ENCODE peak calls at places on chromosomes 2 and 18, in eight cellular contexts. A, G, D, C, O, W, T and L are unnamed samples.

GRCh38 chr2:169911119-169911518 is 83.9 kb downstream of the UBR3 start:
- DNase-seq in W (no peak), G (no peak), C (no peak), A (no peak), O (no peak), D (no peak), T (no peak), L (no peak)

GRCh38 chr2:76008001-76008702 is 297.4 kb upstream of the GCFC2 start:
- DNase-seq in T (no peak), C (peak), D (peak), O (no peak), W (no peak), G (no peak), A (no peak), L (no peak)

GRCh38 chr2:56361844-56362243 is 178.1 kb downstream of the CCDC85A start:
- DNase-seq in C (no peak), T (no peak), A (no peak), G (no peak), O (no peak), W (no peak), D (no peak), L (no peak)

GRCh38 chr18:21115519-21116411 is 4.2 kb upstream of the ROCK1 start:
- DNase-seq in C (no peak), O (no peak), T (no peak), W (no peak), G (no peak), D (no peak), A (peak), L (no peak)

GRCh38 chr18:4869101-4869500 is 328.0 kb downstream of the AKAIN1 start:
- DNase-seq in C (no peak), T (no peak), O (no peak), G (no peak), A (no peak), W (no peak), D (no peak), L (no peak)

GRCh38 chr2:234687718-234688475 is 191.0 kb upstream of the ARL4C start:
- DNase-seq in G (no peak), A (no peak), T (no peak), O (no peak), W (no peak), C (no peak), D (no peak), L (no peak)

GRCh38 chr2:105789745-105790466 is 45.2 kb downstream of the NCK2 start:
- DNase-seq in A (peak), W (peak), O (no peak), T (peak), G (no peak), C (peak), D (no peak), L (no peak)

GRCh38 chr2:237515621-237516275 is 28.7 kb downstream of the MLPH start:
- DNase-seq in W (no peak), T (no peak), G (no peak), O (no peak), D (no peak), A (no peak), C (no peak), L (no peak)

GRCh38 chr2:45134726-45135125 is 125.5 kb upstream of the SIX2 start:
- DNase-seq in D (peak), T (no peak), C (peak), O (no peak), W (no peak), A (peak), G (no peak), L (no peak)

GRCh38 chr18:57353940-57354461 is 1.6 kb downstream of the ST8SIA3 start:
- DNase-seq in C (peak), D (peak), A (peak), W (no peak), G (no peak), O (no peak), T (no peak), L (peak)

GRCh38 chr18:26549486-26550435 is 1.4 kb upstream of the KCTD1 start:
- DNase-seq in G (peak), W (no peak), C (peak), O (no peak), T (peak), A (peak), D (peak), L (peak)

GRCh38 chr2:179862898-179863458 is 1.6 kb upstream of the ZNF385B start:
- DNase-seq in D (no peak), O (no peak), A (no peak), C (no peak), W (no peak), T (no peak), G (no peak), L (no peak)

GRCh38 chr18:75923169-75923568 is 495.7 kb upstream of the SMIM21 start:
- DNase-seq in C (peak), G (peak), O (no peak), T (no peak), D (no peak), W (no peak), A (peak), L (no peak)

GRCh38 chr2:109290887-109291675 is 162.1 kb downstream of the SH3RF3 start:
- DNase-seq in O (no peak), C (peak), W (no peak), A (no peak), T (peak), D (peak), G (no peak), L (no peak)

GRCh38 chr2:41441958-41442357 is 605.9 kb upstream of the PKDCC start:
- DNase-seq in T (no peak), A (no peak), D (no peak), W (no peak), O (no peak), G (no peak), C (no peak), L (no peak)

GRCh38 chr2:75698928-75699327 is 11.8 kb downstream of the GCFC2 start:
- DNase-seq in W (no peak), C (no peak), A (peak), D (no peak), O (no peak), G (no peak), T (no peak), L (no peak)

GRCh38 chr2:113977660-113978523 is 88.0 kb downstream of the ACTR3 start:
- DNase-seq in T (peak), A (peak), W (no peak), D (peak), O (no peak), C (peak), G (no peak), L (peak)

GRCh38 chr2:61421611-61422010 is 49.3 kb downstream of the USP34 start:
- DNase-seq in D (no peak), W (peak), G (no peak), A (no peak), O (no peak), T (no peak), C (no peak), L (no peak)

GRCh38 chr2:179528576-179529069 is 264.0 kb upstream of the SESTD1 start:
- DNase-seq in T (no peak), A (no peak), C (no peak), G (no peak), W (no peak), O (no peak), D (no peak), L (no peak)

GRCh38 chr2:127226520-127227263 is 6.6 kb upstream of the CYP27C1 start:
- DNase-seq in D (peak), C (peak), G (no peak), A (peak), O (no peak), T (no peak), W (no peak), L (peak)

GRCh38 chr2:70460333-70460732 is 93.3 kb downstream of the TGFA start:
- DNase-seq in T (peak), G (no peak), W (no peak), D (no peak), A (no peak), C (no peak), O (no peak), L (no peak)

GRCh38 chr2:235021752-235022151 is 69.9 kb downstream of the SH3BP4 start:
- DNase-seq in W (no peak), G (no peak), C (peak), A (peak), T (no peak), O (no peak), D (no peak), L (no peak)

GRCh38 chr2:97677480-97677879 is 8.0 kb downstream of the C2orf92 start:
- DNase-seq in A (no peak), W (no peak), T (no peak), D (no peak), G (no peak), C (no peak), O (no peak), L (no peak)

GRCh38 chr2:85540131-85540587 is 1.2 kb downstream of the MAT2A start:
- DNase-seq in O (no peak), T (no peak), C (no peak), A (no peak), G (no peak), D (no peak), W (no peak), L (no peak)

GRCh38 chr2:241563981-241564595 is 5.5 kb downstream of the BOK start:
- DNase-seq in W (no peak), T (no peak), D (no peak), O (no peak), G (no peak), C (no peak), A (peak), L (no peak)

GRCh38 chr2:159549234-159549633 is 67.1 kb downstream of the BAZ2B start:
- DNase-seq in G (no peak), W (no peak), D (no peak), O (no peak), T (no peak), C (peak), A (peak), L (no peak)

GRCh38 chr2:57475391-57475790 is 571.2 kb upstream of the VRK2 start:
- DNase-seq in W (no peak), C (no peak), A (no peak), O (no peak), T (no peak), G (no peak), D (no peak), L (no peak)

GRCh38 chr2:173496746-173497145 is 142.1 kb downstream of the CDCA7 start:
- DNase-seq in D (no peak), T (no peak), A (peak), W (no peak), C (peak), G (no peak), O (no peak), L (no peak)

GRCh38 chr2:135132314-135132713 is 80.2 kb downstream of the RAB3GAP1 start:
- DNase-seq in W (no peak), G (no peak), O (no peak), A (peak), C (no peak), T (no peak), D (no peak), L (no peak)

GRCh38 chr2:221629478-221629877 is 57.4 kb upstream of the EPHA4 start:
- DNase-seq in W (no peak), C (peak), O (no peak), A (peak), D (no peak), G (no peak), T (no peak), L (no peak)

GRCh38 chr2:162328424-162329157 is 10.1 kb upstream of the IFIH1 start:
- DNase-seq in T (no peak), W (no peak), G (no peak), D (no peak), C (no peak), A (no peak), O (no peak), L (no peak)

GRCh38 chr18:54254265-54254758 is 15.0 kb upstream of the POLI start:
- DNase-seq in G (no peak), A (peak), D (no peak), T (no peak), C (no peak), O (no peak), W (no peak), L (no peak)

GRCh38 chr2:211251016-211251415 is 694.6 kb downstream of the CPS1 start:
- DNase-seq in T (no peak), D (no peak), G (no peak), A (no peak), O (no peak), C (no peak), W (no peak), L (no peak)